ENCODE peak calls at places on chromosome 1, in five cellular contexts. H is fibroblast of pulmonary artery, Y is BJ, P is GM12865, K is AG04450. B is an unnamed sample.

GRCh38 chr1:154788241-154788870 is 81.7 kb downstream of the KCNN3 start:
- DNase-seq in K (no peak), P (no peak), H (no peak), Y (no peak), B (no peak)

GRCh38 chr1:33429846-33430750 is 797 bp downstream of the PHC2 start:
- DNase-seq in K (no peak), Y (no peak), H (no peak), P (peak; percentile 34), B (no peak)

GRCh38 chr1:226981386-226981817 is 41.3 kb downstream of the COQ8A start:
- DNase-seq in H (no peak), Y (no peak), K (no peak), P (no peak), B (no peak)

GRCh38 chr1:152029144-152029936 is 7.5 kb downstream of the S100A11 start:
- DNase-seq in H (peak; percentile 55), K (no peak), Y (no peak), P (no peak), B (peak; percentile 43)

GRCh38 chr1:100445565-100445964 is 92.4 kb upstream of the GPR88 start:
- DNase-seq in K (no peak), Y (no peak), P (no peak), H (no peak), B (no peak)

GRCh38 chr1:31101147-31101502 is 35.6 kb upstream of the PUM1 start:
- DNase-seq in K (no peak), Y (no peak), P (no peak), H (peak; percentile 72), B (peak; percentile 67)

GRCh38 chr1:203207751-203208150 is 21.2 kb upstream of the CHI3L1 start:
- DNase-seq in H (no peak), Y (no peak), P (no peak), K (no peak), B (no peak)

GRCh38 chr1:9836632-9836960 is 12.8 kb upstream of the CLSTN1 start:
- DNase-seq in Y (no peak), P (no peak), K (no peak), H (no peak), B (no peak)

GRCh38 chr1:183090386-183091006 is 67.3 kb downstream of the LAMC1 start:
- DNase-seq in H (peak; percentile 83), Y (no peak), K (no peak), P (no peak), B (peak; percentile 82)

GRCh38 chr1:11620405-11620804 is 33.8 kb downstream of the FBXO2 start:
- DNase-seq in K (no peak), P (no peak), Y (no peak), H (no peak), B (no peak)

GRCh38 chr1:59553381-59553780 is 256.5 kb downstream of the FGGY start:
- DNase-seq in K (no peak), P (no peak), Y (no peak), H (no peak), B (peak; percentile 27)

GRCh38 chr1:5896706-5897105 is 95.5 kb downstream of the NPHP4 start:
- DNase-seq in P (no peak), K (no peak), H (no peak), Y (no peak), B (no peak)

GRCh38 chr1:206631085-206631509 is 4.2 kb upstream of the DYRK3 start:
- DNase-seq in P (peak; percentile 88), Y (no peak), K (peak; percentile 90), H (peak; percentile 96), B (peak; percentile 93)

GRCh38 chr1:98003442-98003841 is 82.6 kb upstream of the DPYD start:
- DNase-seq in Y (no peak), K (no peak), P (no peak), H (no peak), B (no peak)

GRCh38 chr1:11961230-11961629 is 19.0 kb upstream of the MFN2 start:
- DNase-seq in K (no peak), Y (no peak), H (peak; percentile 35), P (no peak), B (no peak)

GRCh38 chr1:31937300-31938183 is 626 bp downstream of the PTP4A2 start:
- DNase-seq in P (peak; percentile 79), H (peak; percentile 72), Y (no peak), K (no peak), B (peak; percentile 65)

GRCh38 chr1:32014199-32014936 is 700 bp downstream of the KHDRBS1 start:
- DNase-seq in Y (no peak), H (peak; percentile 55), P (peak; percentile 51), K (peak; percentile 20), B (peak; percentile 36)

GRCh38 chr1:93753766-93754763 is 72.4 kb upstream of the BCAR3 start:
- DNase-seq in P (no peak), H (peak; percentile 99), Y (peak; percentile 71), K (peak; percentile 85), B (peak; percentile 98)
- TF ChIP-seq CTCF in P (no peak), H (peak; percentile 16), Y (no peak), K (no peak), B (no peak)

DNA sequence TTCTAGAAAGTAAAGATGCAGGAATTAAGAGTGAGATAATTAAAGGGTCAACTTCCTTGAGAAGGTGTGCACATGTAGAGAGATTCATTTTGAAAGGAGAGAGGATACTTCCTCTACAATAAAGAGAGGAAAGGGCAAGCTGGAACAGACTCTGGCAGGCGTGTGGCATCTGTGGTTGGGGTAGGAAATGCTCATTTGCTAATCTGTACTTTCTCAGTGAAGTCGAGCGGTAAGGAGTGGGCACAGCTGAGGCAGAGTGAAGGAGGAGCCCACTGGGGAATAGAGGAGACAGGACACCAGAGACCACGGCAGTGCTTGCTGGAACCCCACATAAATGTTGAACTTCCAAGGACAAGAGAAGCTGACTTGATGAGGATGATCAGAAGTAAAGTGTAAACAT is 49.1 kb downstream of the PCSK9 start:
- DNase-seq in Y (no peak), K (no peak), P (no peak), H (no peak), B (no peak)
- TF ChIP-seq CTCF in Y (no peak), K (no peak), P (no peak), H (no peak), B (no peak)

GRCh38 chr1:43235451-43236121 is 34.2 kb upstream of the TMEM125 start:
- DNase-seq in Y (no peak), H (no peak), K (no peak), P (no peak), B (no peak)

GRCh38 chr1:43239484-43239883 is 30.3 kb upstream of the TMEM125 start:
- DNase-seq in Y (no peak), H (no peak), K (no peak), P (peak; percentile 80), B (no peak)

GRCh38 chr1:43238991-43239469 is 30.8 kb upstream of the TMEM125 start:
- DNase-seq in Y (no peak), P (no peak), K (no peak), H (no peak), B (no peak)

GRCh38 chr1:43237131-43237530 is 32.7 kb upstream of the TMEM125 start:
- DNase-seq in Y (no peak), P (no peak), H (no peak), K (no peak), B (peak; percentile 57)

GRCh38 chr1:43238104-43238503 is 31.7 kb upstream of the TMEM125 start:
- DNase-seq in K (peak; percentile 18), H (peak; percentile 80), P (peak; percentile 72), Y (no peak), B (peak; percentile 64)
- TF ChIP-seq CTCF in K (peak; percentile 74), H (peak; percentile 90), P (peak; percentile 75), Y (peak; percentile 79), B (peak; percentile 80)

GRCh38 chr1:200033511-200034261 is 6.2 kb downstream of the NR5A2 start:
- DNase-seq in H (no peak), K (no peak), P (no peak), Y (no peak), B (no peak)
- TF ChIP-seq CTCF in H (peak; percentile 26), K (peak; percentile 2), P (no peak), Y (no peak), B (no peak)

B was measured in IMR-90.